ENCODE peak calls at places on chromosomes 13 and 19, in ten cellular contexts. N is CD4-positive, alpha-beta T cell; Q is iris pigment epithelial cell; C is brain microvascular endothelial cell; M is activated T-cell treated with anti-CD3 and anti-CD28 coated beads, Interleukin-2, amount 50 U/mL, for 72 hours; K is stimulated activated CD4-positive, alpha-beta T cell treated with anti-CD3 and anti-CD28 coated beads, Interleukin-1b, Interleukin-23, amount 100 ng/mL, for 24 hours; W is HEK293T; G is psoas muscle; D is activated naive CD8-positive, alpha-beta T cell treated with anti-CD3 and anti-CD28 coated beads, Interleukin-2, amount 50 U/mL, for 24 hours; Y is ovary. X is an unnamed sample.

GRCh38 chr19:43290568-43291359 is 21.4 kb upstream of the PSG9 start:
- DNase-seq in K (no peak), Y (no peak), N (no peak), C (no peak), Q (peak), W (no peak), D (peak), M (peak), G (no peak), X (no peak)

GRCh38 chr19:28864024-28864503 is 348.9 kb downstream of the UQCRFS1 start:
- DNase-seq in N (no peak), D (no peak), G (no peak), Y (no peak), W (no peak), C (no peak), Q (no peak), M (no peak), K (no peak), X (no peak)

GRCh38 chr19:35856546-35857149 is at the start of gene KIRREL2:
- DNase-seq in G (no peak), M (peak), N (no peak), D (peak), Q (no peak), W (no peak), Y (no peak), K (no peak), C (no peak), X (peak)

GRCh38 chr13:102608944-102609343 is 12.2 kb downstream of the TPP2 start:
- DNase-seq in D (no peak), K (no peak), W (no peak), C (no peak), Y (no peak), M (no peak), Q (no peak), N (no peak), G (no peak), X (no peak)

GRCh38 chr19:12965017-12965811 is 4.2 kb upstream of the DAND5 start:
- DNase-seq in M (peak), W (peak), G (peak), K (peak), C (peak), N (peak), Y (peak), D (peak), Q (peak), X (peak)

GRCh38 chr19:2529473-2529918 is 53.6 kb downstream of the GADD45B start:
- DNase-seq in M (no peak), C (peak), W (no peak), K (no peak), D (no peak), Y (no peak), G (peak), N (no peak), Q (peak), X (no peak)

GRCh38 chr13:113645329-113645728 is 12.7 kb downstream of the ATP4B start:
- DNase-seq in Q (no peak), K (no peak), M (no peak), Y (no peak), G (no peak), D (no peak), W (no peak), N (no peak), C (no peak), X (no peak)

GRCh38 chr19:11425719-11426457 is 6.8 kb upstream of the RGL3 start:
- DNase-seq in D (no peak), W (no peak), Y (no peak), G (no peak), N (no peak), C (no peak), Q (no peak), M (no peak), K (no peak), X (no peak)

GRCh38 chr19:56112313-56112709 is 8.8 kb downstream of the ZNF787 start:
- DNase-seq in D (no peak), Y (no peak), K (no peak), N (no peak), W (no peak), Q (no peak), G (no peak), M (no peak), C (no peak), X (no peak)

GRCh38 chr13:47168086-47168485 is 271.2 kb upstream of the HTR2A start:
- DNase-seq in N (no peak), C (peak), K (no peak), Y (no peak), D (no peak), W (no peak), Q (peak), G (no peak), M (no peak), X (no peak)

GRCh38 chr19:16327911-16328823 is 3.5 kb downstream of the KLF2 start:
- DNase-seq in C (no peak), G (peak), K (no peak), M (peak), D (peak), W (no peak), Q (peak), N (peak), Y (peak), X (no peak)

GRCh38 chr19:18473003-18473705 is 35.2 kb upstream of the ISYNA1 start:
- DNase-seq in N (no peak), Q (no peak), M (no peak), K (no peak), C (no peak), Y (no peak), G (no peak), W (no peak), D (no peak), X (no peak)

GRCh38 chr19:43620061-43621001 is 902 bp upstream of the ZNF428 start:
- DNase-seq in K (no peak), W (no peak), C (no peak), Q (no peak), M (peak), G (no peak), D (peak), Y (peak), N (peak), X (no peak)

GRCh38 chr13:48920730-48921129 is 55.0 kb upstream of the FNDC3A start:
- DNase-seq in Q (no peak), G (no peak), W (no peak), C (no peak), N (no peak), D (no peak), M (no peak), K (no peak), Y (no peak), X (no peak)

GRCh38 chr19:12859546-12859945 is 21.2 kb downstream of the MAST1 start:
- DNase-seq in W (no peak), N (no peak), K (no peak), Y (no peak), M (no peak), G (no peak), C (no peak), D (no peak), Q (no peak), X (no peak)

GRCh38 chr19:16036397-16036925 is 39.8 kb upstream of the TPM4 start:
- DNase-seq in M (no peak), Y (no peak), D (no peak), Q (no peak), N (no peak), C (no peak), W (no peak), K (no peak), G (no peak), X (no peak)

GRCh38 chr19:44807652-44808462 is 1.0 kb upstream of the BCAM start:
- DNase-seq in D (no peak), M (no peak), N (no peak), Q (no peak), C (peak), K (no peak), G (no peak), W (no peak), Y (peak), X (no peak)

GRCh38 chr19:13339869-13340268 is 166.4 kb downstream of the CACNA1A start:
- DNase-seq in C (no peak), W (no peak), N (no peak), Q (no peak), Y (no peak), M (no peak), K (no peak), G (no peak), D (no peak), X (no peak)

GRCh38 chr19:17765069-17765618 is 13.9 kb downstream of the FCHO1 start:
- DNase-seq in D (no peak), K (no peak), Q (no peak), Y (no peak), M (no peak), G (peak), C (no peak), N (no peak), W (no peak), X (no peak)

GRCh38 chr13:34722931-34723330 is 219.1 kb upstream of the NBEA start:
- DNase-seq in K (no peak), Y (no peak), G (no peak), D (no peak), C (no peak), W (no peak), Q (no peak), N (no peak), M (no peak), X (no peak)

GRCh38 chr19:44552324-44552723 is 22.8 kb upstream of the CEACAM20 start:
- DNase-seq in W (peak), K (no peak), Y (no peak), G (no peak), Q (peak), N (no peak), C (peak), M (peak), D (peak), X (peak)

GRCh38 chr13:70747305-70747704 is 639.1 kb upstream of the KLHL1 start:
- DNase-seq in K (no peak), C (no peak), N (no peak), M (no peak), W (no peak), Y (no peak), G (no peak), D (no peak), Q (peak), X (no peak)

GRCh38 chr13:99071211-99071610 is 93.3 kb upstream of the DOCK9 start:
- DNase-seq in N (no peak), M (no peak), C (no peak), K (no peak), D (no peak), W (no peak), Y (no peak), G (no peak), Q (no peak), X (no peak)

GRCh38 chr19:35533822-35534521 is 716 bp downstream of the GAPDHS start:
- DNase-seq in K (no peak), Y (no peak), G (no peak), M (peak), C (no peak), N (peak), Q (peak), W (no peak), D (peak), X (no peak)

GRCh38 chr19:32914879-32915278 is 45.3 kb upstream of the SLC7A9 start:
- DNase-seq in W (no peak), G (no peak), N (no peak), Y (no peak), M (no peak), D (no peak), C (no peak), K (no peak), Q (no peak), X (no peak)

GRCh38 chr19:55097864-55098715 is 19.3 kb downstream of the PPP1R12C start:
- DNase-seq in Y (no peak), K (no peak), N (no peak), M (no peak), G (no peak), Q (no peak), C (no peak), D (no peak), W (no peak), X (no peak)

GRCh38 chr19:4210166-4210731 is 19.1 kb upstream of the EBI3 start:
- DNase-seq in M (no peak), N (no peak), G (no peak), C (no peak), D (no peak), Q (no peak), W (no peak), K (no peak), Y (no peak), X (no peak)

GRCh38 chr13:110875243-110875642 is 39.6 kb downstream of the ANKRD10 start:
- DNase-seq in M (no peak), K (no peak), G (no peak), N (no peak), C (no peak), D (no peak), W (no peak), Y (no peak), Q (no peak), X (no peak)

GRCh38 chr13:85314686-85315085 is 484.5 kb downstream of the SLITRK6 start:
- DNase-seq in D (no peak), W (no peak), G (no peak), M (no peak), N (no peak), Y (no peak), Q (no peak), C (no peak), K (no peak), X (peak)

X was measured in A673.